ENCODE peak calls at places on chromosomes 11 and 22, in nine cellular contexts. Q is heart left ventricle, B is adrenal gland, I is A549, O is prostate gland, F is HCT116, D is IMR-90, M is transverse colon, W is thyroid gland. C is an unnamed sample.

GRCh38 chr11:67583319-67584204 is at the start of gene GSTP1:
- DNase-seq in I (peak; percentile 90), W (peak; percentile 91), M (peak; percentile 92), D (peak; percentile 88), Q (peak; percentile 95), O (peak; percentile 84), B (peak; percentile 90), F (peak; percentile 61), C (peak; percentile 94)

GRCh38 chr11:119990306-119991021 is 147.4 kb downstream of the TRIM29 start:
- DNase-seq in F (no peak), Q (no peak), I (no peak), B (peak; percentile 51), W (no peak), O (no peak), M (no peak), D (no peak), C (no peak)

GRCh38 chr11:126431401-126432064 is 76.0 kb downstream of the ST3GAL4 start:
- DNase-seq in W (peak; percentile 11), D (peak; percentile 72), I (no peak), Q (no peak), M (peak; percentile 76), F (no peak), B (peak; percentile 89), O (no peak), C (no peak)

GRCh38 chr22:33832558-33833151 is 87.6 kb downstream of the LARGE1 start:
- DNase-seq in Q (no peak), O (no peak), B (peak; percentile 68), W (no peak), F (no peak), M (no peak), D (no peak), I (no peak), C (no peak)

GRCh38 chr11:45683285-45684058 is 18.1 kb upstream of the CHST1 start:
- DNase-seq in W (no peak), I (no peak), D (no peak), O (no peak), M (no peak), F (no peak), B (no peak), Q (no peak), C (no peak)

GRCh38 chr11:134207538-134208239 is 16.1 kb downstream of the NCAPD3 start:
- DNase-seq in O (no peak), M (peak; percentile 47), W (peak; percentile 21), I (peak; percentile 25), B (peak; percentile 39), F (no peak), D (no peak), Q (no peak), C (peak; percentile 61)

GRCh38 chr11:33574366-33574765 is 126.3 kb downstream of the C11orf91 start:
- DNase-seq in D (no peak), O (no peak), Q (no peak), F (no peak), I (no peak), W (no peak), M (no peak), B (no peak), C (no peak)

GRCh38 chr22:20238567-20239062 is 29.5 kb downstream of the RTN4R start:
- DNase-seq in O (peak; percentile 33), I (peak; percentile 48), D (no peak), B (no peak), Q (peak; percentile 80), F (peak; percentile 13), M (peak; percentile 44), W (peak; percentile 70), C (peak; percentile 70)

GRCh38 chr11:55826919-55827318 is at the start of gene OR5L2:
- DNase-seq in I (no peak), D (no peak), Q (no peak), W (no peak), B (no peak), F (no peak), O (no peak), M (no peak), C (no peak)

GRCh38 chr11:2521681-2522630 is 77.1 kb downstream of the KCNQ1 start:
- DNase-seq in F (no peak), D (no peak), I (no peak), M (peak; percentile 3), O (no peak), B (peak; percentile 50), Q (peak; percentile 45), W (peak; percentile 100), C (peak; percentile 44)

GRCh38 chr11:110053848-110054414 is 39.3 kb upstream of the ZC3H12C start:
- DNase-seq in M (no peak), W (no peak), D (no peak), F (no peak), I (no peak), B (no peak), O (no peak), Q (no peak), C (no peak)

GRCh38 chr22:37163618-37164534 is 14.2 kb upstream of the IL2RB start:
- DNase-seq in M (no peak), Q (no peak), W (no peak), B (no peak), D (no peak), I (no peak), F (no peak), O (no peak), C (peak; percentile 55)

GRCh38 chr11:16382638-16383380 is 26.5 kb upstream of the SOX6 start:
- DNase-seq in O (no peak), I (no peak), W (no peak), Q (no peak), D (peak; percentile 93), M (no peak), F (no peak), B (no peak), C (no peak)

GRCh38 chr11:1442807-1443366 is 43.7 kb downstream of the MOB2 start:
- DNase-seq in O (no peak), F (no peak), W (no peak), Q (no peak), B (no peak), D (no peak), I (no peak), M (no peak), C (no peak)

GRCh38 chr11:2489103-2489502 is 44.3 kb downstream of the KCNQ1 start:
- DNase-seq in O (no peak), Q (no peak), I (no peak), M (no peak), F (no peak), D (no peak), B (peak; percentile 28), W (no peak), C (no peak)

GRCh38 chr11:30585067-30585891 is 874 bp downstream of the MPPED2 start:
- DNase-seq in I (no peak), Q (peak; percentile 67), F (no peak), M (no peak), W (peak; percentile 66), B (peak; percentile 46), D (no peak), O (peak; percentile 51), C (peak; percentile 43)

GRCh38 chr11:62710001-62710345 is 2.5 kb downstream of the GNG3 start:
- DNase-seq in F (no peak), O (no peak), B (peak; percentile 31), D (no peak), W (no peak), Q (no peak), I (no peak), M (no peak), C (no peak)

GRCh38 chr22:30210235-30210831 is 36.2 kb downstream of the LIF start:
- DNase-seq in Q (no peak), M (no peak), W (no peak), B (no peak), I (peak; percentile 89), F (peak; percentile 96), D (peak; percentile 80), O (no peak), C (no peak)

GRCh38 chr22:37775785-37776638 is 31.7 kb upstream of the GCAT start:
- DNase-seq in D (peak; percentile 99), W (no peak), M (no peak), B (no peak), O (no peak), I (no peak), Q (no peak), F (no peak), C (no peak)

GRCh38 chr11:65111537-65112225 is at the start of gene TM7SF2:
- DNase-seq in B (peak; percentile 99), W (peak; percentile 99), I (peak; percentile 95), F (peak; percentile 89), D (peak; percentile 86), Q (peak; percentile 97), O (peak; percentile 97), M (peak; percentile 98), C (peak; percentile 98)
- TF ChIP-seq POLR2A in B (peak; percentile 100), W (peak; percentile 45), I (peak; percentile 93), F (peak; percentile 99), D (peak; percentile 59), Q (peak; percentile 96), O (peak; percentile 94), M (peak; percentile 91), C (peak; percentile 96)

GRCh38 chr11:78241475-78241874 is 52.8 kb downstream of the USP35 start:
- DNase-seq in F (no peak), D (no peak), Q (no peak), O (no peak), W (no peak), I (no peak), M (no peak), B (no peak), C (no peak)
- H3K9me3 ChIP-seq in F (no peaks in the 10 kb centered on the region), D (peaks cover 5% of the 10 kb centered on the region), Q (no peaks in the 10 kb centered on the region), O (no peaks in the 10 kb centered on the region), W (no peaks in the 10 kb centered on the region), I (peaks cover 10% of the 10 kb centered on the region), M (peaks cover 5% of the 10 kb centered on the region), B (peaks cover 10% of the 10 kb centered on the region), C (no peaks in the 10 kb centered on the region)

GRCh38 chr22:25149014-25149413 is 50.6 kb upstream of the CRYBB3 start:
- DNase-seq in I (no peak), B (no peak), D (no peak), W (no peak), M (no peak), O (no peak), F (no peak), Q (no peak), C (no peak)
- H3K27ac ChIP-seq in I (no peak overlapping the region), B (peak overlapping the region; percentile 29), D (no peak overlapping the region), W (peak overlapping the region; percentile 86), M (peak overlapping the region; percentile 70), O (peak overlapping the region; percentile 70), F (no peak overlapping the region), Q (no peak overlapping the region), C (no peak overlapping the region)

GRCh38 chr11:4098026-4098621 is 3.5 kb downstream of the RRM1 start:
- DNase-seq in B (no peak), W (no peak), F (no peak), O (no peak), M (no peak), Q (no peak), D (peak; percentile 31), I (no peak), C (no peak)

GRCh38 chr11:4092031-4092430 is 2.6 kb upstream of the RRM1 start:
- DNase-seq in F (no peak), O (no peak), D (no peak), M (no peak), Q (no peak), W (no peak), B (no peak), I (no peak), C (no peak)

GRCh38 chr11:4095509-4096230 is 1.1 kb downstream of the RRM1 start:
- DNase-seq in O (no peak), B (peak; percentile 23), F (no peak), I (peak; percentile 53), D (peak; percentile 78), Q (no peak), W (no peak), M (no peak), C (no peak)

GRCh38 chr11:4093519-4094347 is 866 bp upstream of the RRM1 start:
- DNase-seq in F (no peak), B (no peak), D (no peak), O (no peak), W (no peak), I (no peak), M (no peak), Q (no peak), C (no peak)

GRCh38 chr11:4094348-4095291 is at the start of gene RRM1:
- DNase-seq in M (peak; percentile 94), O (peak; percentile 94), F (peak; percentile 93), Q (peak; percentile 96), I (peak; percentile 98), D (peak; percentile 95), W (peak; percentile 93), B (peak; percentile 95), C (peak; percentile 92)
- TF ChIP-seq POLR2A in M (peak; percentile 81), O (peak; percentile 78), F (peak; percentile 61), Q (peak; percentile 61), I (peak; percentile 59), D (peak; percentile 79), W (no peak), B (peak; percentile 84), C (peak; percentile 56)